ENCODE peak calls at places on chromosomes 7 and 10, in four cellular contexts. C, P, G and K are unnamed samples.

GRCh38 chr7:75624134-75624832 is 114.5 kb downstream of the HIP1 start:
- DNase-seq in C (peak), P (no peak), G (peak), K (no peak)

GRCh38 chr7:128728608-128729007 is 10.6 kb upstream of the CALU start:
- DNase-seq in C (no peak), P (no peak), G (no peak), K (no peak)

GRCh38 chr10:30600005-30600404 is 29.5 kb downstream of the LYZL2 start:
- DNase-seq in C (no peak), P (no peak), G (no peak), K (peak)

GRCh38 chr10:10925667-10926066 is 92.0 kb upstream of the CELF2 start:
- DNase-seq in C (no peak), P (no peak), G (no peak), K (no peak)

GRCh38 chr10:94018107-94018506 is 24.4 kb downstream of the PLCE1 start:
- DNase-seq in C (no peak), P (no peak), G (peak), K (no peak)

GRCh38 chr7:131021902-131022301 is 287.9 kb upstream of the KLF14 start:
- DNase-seq in C (no peak), P (no peak), G (no peak), K (no peak)

GRCh38 chr7:31071316-31071715 is 19.2 kb downstream of the ADCYAP1R1 start:
- DNase-seq in C (peak), P (no peak), G (no peak), K (no peak)

GRCh38 chr7:34044734-34045353 is 139.5 kb downstream of the BMPER start:
- DNase-seq in C (no peak), P (no peak), G (no peak), K (no peak)

GRCh38 chr7:155731375-155731774 is 80.9 kb downstream of the SHH start:
- DNase-seq in C (no peak), P (no peak), G (no peak), K (no peak)

GRCh38 chr7:133275441-133276105 is 22.7 kb downstream of the EXOC4 start:
- DNase-seq in C (no peak), P (no peak), G (no peak), K (no peak)

GRCh38 chr7:33596694-33597093 is 308.6 kb upstream of the BMPER start:
- DNase-seq in C (no peak), P (no peak), G (no peak), K (no peak)

GRCh38 chr10:94902570-94902969 is 35.9 kb upstream of the CYP2C9 start:
- DNase-seq in C (no peak), P (no peak), G (no peak), K (no peak)

GRCh38 chr7:150412016-150412415 is 32.9 kb downstream of the ZNF775 start:
- DNase-seq in C (peak), P (no peak), G (no peak), K (no peak)

GRCh38 chr10:22720667-22721066 is 6.3 kb upstream of the PIP4K2A start:
- DNase-seq in C (no peak), P (no peak), G (no peak), K (no peak)

GRCh38 chr10:15401382-15401781 is 30.3 kb upstream of the FAM171A1 start:
- DNase-seq in C (no peak), P (no peak), G (no peak), K (no peak)

GRCh38 chr7:42068554-42069280 is 168.3 kb downstream of the GLI3 start:
- DNase-seq in C (no peak), P (peak), G (no peak), K (no peak)

GRCh38 chr10:28754930-28755718 is 77.8 kb downstream of the BAMBI start:
- DNase-seq in C (no peak), P (no peak), G (no peak), K (no peak)

GRCh38 chr10:131899695-131900349 is 986 bp upstream of the PPP2R2D start:
- DNase-seq in C (no peak), P (no peak), G (no peak), K (no peak)

GRCh38 chr7:107836237-107837144 is 33.5 kb upstream of the SLC26A3 start:
- DNase-seq in C (no peak), P (no peak), G (no peak), K (no peak)

GRCh38 chr7:96591900-96592676 is 117.6 kb downstream of the SEM1 start:
- DNase-seq in C (no peak), P (no peak), G (no peak), K (no peak)

GRCh38 chr10:54501919-54502318 is 299.1 kb downstream of the PCDH15 start:
- DNase-seq in C (no peak), P (no peak), G (no peak), K (no peak)

GRCh38 chr7:34066968-34067367 is 161.6 kb downstream of the BMPER start:
- DNase-seq in C (no peak), P (no peak), G (no peak), K (no peak)

GRCh38 chr10:85420501-85421191 is 945.9 kb downstream of the GRID1 start:
- DNase-seq in C (no peak), P (no peak), G (no peak), K (no peak)

GRCh38 chr7:2802504-2803341 is 41.4 kb downstream of the GNA12 start:
- DNase-seq in C (no peak), P (no peak), G (no peak), K (peak)

GRCh38 chr10:110069502-110069982 is 61.8 kb downstream of the ADD3 start:
- DNase-seq in C (no peak), P (no peak), G (no peak), K (peak)

GRCh38 chr10:6300106-6300783 is 97.5 kb downstream of the PFKFB3 start:
- DNase-seq in C (no peak), P (no peak), G (peak), K (peak)

GRCh38 chr7:128189231-128189930 is 51.7 kb upstream of the LEP start:
- DNase-seq in C (no peak), P (no peak), G (no peak), K (peak)

GRCh38 chr10:32318476-32318896 is 28.5 kb downstream of the EPC1 start:
- DNase-seq in C (no peak), P (no peak), G (no peak), K (peak)

GRCh38 chr10:84401838-84402611 is 73.6 kb downstream of the CCSER2 start:
- DNase-seq in C (no peak), P (no peak), G (no peak), K (no peak)

GRCh38 chr10:1050555-1050954 is 1.6 kb upstream of the IDI1 start:
- DNase-seq in C (no peak), P (no peak), G (peak), K (no peak)

GRCh38 chr10:14554091-14554842 is 220.4 kb downstream of the FAM107B start:
- DNase-seq in C (no peak), P (no peak), G (peak), K (peak)

GRCh38 chr10:100338434-100339036 is 8.5 kb upstream of the SCD start:
- DNase-seq in C (peak), P (peak), G (peak), K (peak)
- TF ChIP-seq CTCF in C (peak), P (peak), G (peak), K (peak)

GRCh38 chr7:98531717-98532116 is 85.4 kb upstream of the NPTX2 start:
- DNase-seq in C (no peak), P (no peak), G (no peak), K (no peak)
- TF ChIP-seq CTCF in C (no peak), P (no peak), G (no peak), K (no peak)

GRCh38 chr10:8052344-8052969 is 2.0 kb upstream of the GATA3 start:
- DNase-seq in C (no peak), P (no peak), G (no peak), K (peak)

GRCh38 chr10:8054243-8054497 is 318 bp upstream of the GATA3 start:
- DNase-seq in C (no peak), P (no peak), G (no peak), K (peak)

GRCh38 chr10:8051851-8052257 is 2.6 kb upstream of the GATA3 start:
- DNase-seq in C (no peak), P (no peak), G (no peak), K (no peak)

GRCh38 chr10:8053446-8054242 is 844 bp upstream of the GATA3 start:
- DNase-seq in C (peak), P (peak), G (peak), K (peak)

GRCh38 chr10:8052970-8053445 is 1.5 kb upstream of the GATA3 start:
- DNase-seq in C (no peak), P (no peak), G (no peak), K (no peak)
- TF ChIP-seq CTCF in C (no peak), P (no peak), G (peak), K (peak)

DNA sequence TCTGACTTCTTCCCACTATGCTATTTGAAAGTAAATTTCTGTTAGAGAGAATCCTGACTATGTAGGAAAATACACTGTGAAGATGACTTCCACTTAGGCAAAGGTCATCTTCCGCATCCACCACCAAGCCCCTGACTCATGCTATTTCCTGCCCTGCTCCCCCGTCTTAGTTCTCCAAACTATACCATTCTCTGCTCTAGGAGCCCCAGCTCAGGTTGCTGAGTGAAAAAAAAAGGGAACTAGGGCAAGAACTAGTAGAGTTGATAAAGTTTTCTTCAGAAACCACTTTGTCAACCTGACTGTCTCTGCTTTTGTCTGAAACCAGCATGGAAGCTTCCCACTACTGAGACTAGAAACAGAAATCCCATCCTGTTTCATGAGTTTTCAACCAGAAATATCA is 96.9 kb downstream of the EVX1 start:
- DNase-seq in C (no peak), P (no peak), G (no peak), K (no peak)
- TF ChIP-seq CTCF in C (no peak), P (no peak), G (no peak), K (no peak)

GRCh38 chr7:23242321-23242720 is 4.3 kb upstream of the GPNMB start:
- DNase-seq in C (no peak), P (no peak), G (no peak), K (no peak)

GRCh38 chr7:23242935-23243334 is 3.6 kb upstream of the GPNMB start:
- DNase-seq in C (no peak), P (no peak), G (no peak), K (no peak)

GRCh38 chr7:23247101-23247601 is 576 bp downstream of the GPNMB start:
- DNase-seq in C (no peak), P (no peak), G (no peak), K (no peak)

GRCh38 chr7:23246540-23246939 is at the start of gene GPNMB:
- DNase-seq in C (no peak), P (no peak), G (peak), K (no peak)

GRCh38 chr7:23244335-23244635 is 2.3 kb upstream of the GPNMB start:
- DNase-seq in C (no peak), P (no peak), G (no peak), K (no peak)
- TF ChIP-seq CTCF in C (no peak), P (no peak), G (no peak), K (no peak)

GRCh38 chr10:119723161-119723560 is 2.7 kb upstream of the INPP5F start:
- DNase-seq in C (no peak), P (no peak), G (no peak), K (no peak)

GRCh38 chr10:119726291-119727261 is 726 bp downstream of the INPP5F start:
- DNase-seq in C (no peak), P (peak), G (peak), K (no peak)

GRCh38 chr10:119723624-119724023 is 2.2 kb upstream of the INPP5F start:
- DNase-seq in C (no peak), P (no peak), G (no peak), K (no peak)

GRCh38 chr10:119724630-119725549 is 960 bp upstream of the INPP5F start:
- DNase-seq in C (no peak), P (no peak), G (no peak), K (peak)

GRCh38 chr10:119725550-119726290 is at the start of gene INPP5F:
- DNase-seq in C (peak), P (peak), G (peak), K (peak)
- TF ChIP-seq CTCF in C (peak), P (peak), G (no peak), K (peak)